ENCODE peak calls at places on chromosomes 7 and 10, in five cellular contexts. P is left ventricle myocardium inferior; T is CD8-positive, alpha-beta T cell; A is colonic mucosa; C is effector memory CD4-positive, alpha-beta T cell. D is an unnamed sample.

GRCh38 chr10:73991846-73992245 is 6.1 kb upstream of the VCL start:
- DNase-seq in C (peak; percentile 66), T (peak; percentile 70), A (peak; percentile 38), P (peak; percentile 31), D (no peak)

GRCh38 chr7:115910541-115911164 is 119.9 kb downstream of the TFEC start:
- DNase-seq in C (no peak), A (no peak), P (no peak), T (no peak), D (no peak)

GRCh38 chr7:93890464-93891068 is at the start of gene TFPI2:
- DNase-seq in P (peak; percentile 21), A (peak; percentile 18), T (no peak), C (no peak), D (no peak)

GRCh38 chr7:121442845-121443244 is 46.7 kb upstream of the FAM3C start:
- DNase-seq in T (no peak), C (peak; percentile 30), P (no peak), A (no peak), D (no peak)

GRCh38 chr10:119652361-119652760 is 1.2 kb downstream of the BAG3 start:
- DNase-seq in T (no peak), P (no peak), A (peak; percentile 29), C (no peak), D (peak; percentile 34)

GRCh38 chr10:125992244-125992643 is 95.9 kb downstream of the FANK1 start:
- DNase-seq in T (no peak), C (no peak), P (no peak), A (no peak), D (no peak)

GRCh38 chr7:135970682-135971365 is 6.3 kb downstream of the MTPN start:
- DNase-seq in T (no peak), C (no peak), P (no peak), A (no peak), D (no peak)

GRCh38 chr10:23070819-23071218 is 24.6 kb upstream of the MSRB2 start:
- DNase-seq in A (no peak), C (no peak), P (no peak), T (no peak), D (no peak)

GRCh38 chr10:119786117-119786769 is 60.4 kb downstream of the INPP5F start:
- DNase-seq in P (no peak), A (no peak), T (no peak), C (no peak), D (peak; percentile 30)

GRCh38 chr7:151895695-151896485 is 19.0 kb upstream of the PRKAG2 start:
- DNase-seq in P (no peak), A (peak; percentile 45), T (no peak), C (no peak), D (no peak)

GRCh38 chr10:133445268-133445732 is 8.4 kb upstream of the SCART1 start:
- DNase-seq in P (no peak), T (no peak), A (peak; percentile 16), C (no peak), D (no peak)

GRCh38 chr7:130141161-130141857 is 63.9 kb downstream of the TMEM209 start:
- DNase-seq in A (peak; percentile 87), C (no peak), P (peak; percentile 54), T (peak; percentile 29), D (peak; percentile 18)

GRCh38 chr10:132306341-132306685 is 1.4 kb downstream of the STK32C start:
- DNase-seq in P (no peak), A (no peak), T (no peak), C (no peak), D (no peak)

GRCh38 chr10:50991496-50992355 is 82.6 kb upstream of the PRKG1 start:
- DNase-seq in C (no peak), T (no peak), P (peak; percentile 67), A (peak; percentile 73), D (no peak)

GRCh38 chr10:126199221-126199998 is 188.9 kb downstream of the ADAM12 start:
- DNase-seq in A (no peak), C (no peak), P (no peak), T (no peak), D (peak; percentile 95)

GRCh38 chr7:98178762-98179490 is 32.3 kb upstream of the BHLHA15 start:
- DNase-seq in T (no peak), P (no peak), C (no peak), A (no peak), D (no peak)

GRCh38 chr7:9869566-9869965 is 1104.1 kb upstream of the PHF14 start:
- DNase-seq in C (no peak), A (no peak), T (no peak), P (no peak), D (no peak)

GRCh38 chr7:50710441-50711154 is 72.1 kb downstream of the GRB10 start:
- DNase-seq in A (no peak), C (no peak), P (no peak), T (no peak), D (no peak)

GRCh38 chr7:131692131-131692960 is 135.9 kb upstream of the PODXL start:
- DNase-seq in A (peak; percentile 72), C (no peak), P (peak; percentile 45), T (no peak), D (no peak)

GRCh38 chr10:100372415-100373297 is 25.6 kb downstream of the SCD start:
- DNase-seq in T (no peak), P (no peak), C (no peak), A (no peak), D (no peak)

GRCh38 chr10:95247200-95247880 is 43.5 kb downstream of the PDLIM1 start:
- DNase-seq in C (no peak), P (no peak), T (no peak), A (no peak), D (peak; percentile 81)

GRCh38 chr10:78460204-78460603 is 426.5 kb downstream of the RPS24 start:
- DNase-seq in T (no peak), P (no peak), C (no peak), A (no peak), D (no peak)

DNA sequence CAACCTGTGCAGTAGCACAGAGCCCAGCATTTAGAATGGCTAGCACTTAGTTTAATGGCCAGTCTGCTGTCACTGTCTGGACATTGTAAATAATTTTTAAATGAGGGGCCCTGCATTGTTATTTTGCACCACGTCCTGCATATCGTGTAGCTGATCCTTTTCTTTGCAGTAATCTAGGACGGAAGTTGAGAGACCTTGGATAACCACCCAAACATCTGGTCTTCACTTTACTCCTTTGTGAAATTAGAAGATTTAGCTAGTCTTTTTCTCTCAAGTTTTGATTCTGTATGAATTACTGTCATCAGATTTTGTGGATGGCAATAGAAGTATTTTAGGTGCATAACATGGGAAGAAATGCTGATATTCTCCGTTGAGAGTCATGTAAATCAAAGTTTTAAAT is 1.9 kb downstream of the MIOS start:
- DNase-seq in C (no peak), P (no peak), A (no peak), T (no peak), D (no peak)
- H3K4me3 ChIP-seq in C (no peak overlapping the region), P (peak overlapping the region; percentile 95), A (no peak overlapping the region), T (peak overlapping the region; percentile 3), D (no peak overlapping the region)

DNA sequence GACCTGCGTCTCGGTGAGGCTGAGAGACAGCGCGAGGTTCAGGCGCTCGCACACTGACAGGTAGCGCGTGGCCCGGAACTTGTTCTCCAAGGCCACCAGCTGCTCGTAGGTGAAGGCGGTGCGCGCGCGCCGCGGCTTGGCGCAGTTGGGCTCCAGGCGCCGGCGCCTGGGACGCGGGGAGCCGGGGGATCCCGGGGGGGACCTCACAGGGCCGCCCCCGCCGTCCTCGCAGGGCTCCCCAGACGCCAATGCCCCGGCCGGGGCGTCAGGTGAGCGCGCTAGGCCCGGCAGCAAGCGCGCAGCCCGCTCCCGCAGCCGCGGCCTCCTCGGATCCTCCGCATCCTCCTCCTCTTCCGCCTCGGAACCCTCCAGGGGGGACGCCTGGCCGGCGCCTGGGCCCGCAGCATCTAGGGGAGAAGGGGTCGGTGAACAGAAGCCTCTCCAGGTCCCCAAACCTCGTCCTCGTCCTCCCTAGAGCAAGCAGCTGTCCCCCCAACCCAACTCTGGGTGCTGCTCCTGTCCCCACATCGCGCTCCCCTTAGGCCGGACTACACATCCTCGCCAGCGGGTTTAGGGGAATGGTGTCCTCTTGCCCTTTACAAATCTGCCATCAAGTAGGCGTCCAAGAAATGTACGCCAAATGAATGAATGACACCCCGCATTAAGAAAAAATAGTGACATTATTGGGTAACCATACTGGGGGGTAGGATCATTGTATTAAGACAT is 1.9 kb downstream of the NKX1-2 start:
- DNase-seq in A (no peak), C (no peak), T (no peak), P (no peak), D (no peak)
- H3K27me3 ChIP-seq in A (peaks cover 57% of the 10 kb centered on the region), C (peaks cover 36% of the 10 kb centered on the region), T (peaks cover 32% of the 10 kb centered on the region), P (peaks cover 100% of the 10 kb centered on the region), D (peaks cover 83% of the 10 kb centered on the region)

GRCh38 chr10:87092356-87092860 is 2.2 kb downstream of the GLUD1 start:
- DNase-seq in P (no peak), A (no peak), C (no peak), T (no peak), D (no peak)
- H3K4me3 ChIP-seq in P (peak overlapping the region; percentile 83), A (peak overlapping the region; percentile 55), C (peak overlapping the region; percentile 48), T (peak overlapping the region; percentile 52), D (peak overlapping the region; percentile 79)

GRCh38 chr7:143443153-143443552 is at the start of gene TAS2R60:
- DNase-seq in C (no peak), T (no peak), P (no peak), A (no peak), D (no peak)

GRCh38 chr7:143444063-143444782 is 970 bp downstream of the TAS2R60 start:
- DNase-seq in C (no peak), A (no peak), P (no peak), T (no peak), D (no peak)

GRCh38 chr7:143448429-143448828 is 5.2 kb downstream of the TAS2R60 start:
- DNase-seq in T (no peak), C (no peak), P (no peak), A (no peak), D (no peak)

GRCh38 chr7:143447500-143447899 is 4.2 kb downstream of the TAS2R60 start:
- DNase-seq in A (no peak), C (no peak), T (no peak), P (no peak), D (no peak)

DNA sequence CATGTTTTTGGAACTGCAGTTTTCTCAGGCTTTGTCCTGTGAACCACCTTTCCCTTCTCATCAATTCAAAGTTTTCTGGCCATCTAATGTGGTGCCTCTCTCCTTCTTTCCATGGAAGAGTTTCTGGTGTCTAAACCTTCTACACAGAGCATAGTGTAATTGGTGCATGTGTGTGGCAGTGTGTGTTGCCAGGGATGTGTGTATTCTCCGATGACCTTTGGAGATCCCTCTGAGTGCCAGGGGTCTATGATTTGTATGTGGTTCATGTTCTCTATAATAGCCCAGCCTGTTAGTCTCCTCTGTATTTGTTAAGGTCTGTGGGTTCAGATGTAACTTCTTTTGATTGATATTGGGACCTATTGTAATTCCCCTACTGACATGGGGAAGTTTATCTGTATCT is 1.5 kb downstream of the TAS2R60 start:
- DNase-seq in C (no peak), A (no peak), P (no peak), T (no peak), D (no peak)
- H3K27me3 ChIP-seq in C (peaks cover 3% of the 10 kb centered on the region), A (no peaks in the 10 kb centered on the region), P (peaks cover 33% of the 10 kb centered on the region), T (no peaks in the 10 kb centered on the region), D (peaks cover 4% of the 10 kb centered on the region)

GRCh38 chr7:158588085-158588877 is 658 bp upstream of the PTPRN2 start:
- DNase-seq in A (no peak), C (no peak), P (no peak), T (no peak), D (no peak)
- H3K4me3 ChIP-seq in A (peak overlapping the region; percentile 28), C (peak overlapping the region; percentile 13), P (peak overlapping the region; percentile 59), T (no peak overlapping the region), D (peak overlapping the region; percentile 39)

GRCh38 chr7:69630292-69630691 is 32.0 kb downstream of the AUTS2 start:
- DNase-seq in T (no peak), C (no peak), P (no peak), A (no peak), D (no peak)
- H3K27me3 ChIP-seq in T (peaks cover 4% of the 10 kb centered on the region), C (no peaks in the 10 kb centered on the region), P (no peaks in the 10 kb centered on the region), A (no peaks in the 10 kb centered on the region), D (no peaks in the 10 kb centered on the region)

GRCh38 chr7:23462846-23463245 is 7.4 kb downstream of the IGF2BP3 start:
- DNase-seq in A (no peak), T (no peak), P (no peak), C (no peak), D (no peak)
- H3K4me3 ChIP-seq in A (no peak overlapping the region), T (no peak overlapping the region), P (no peak overlapping the region), C (no peak overlapping the region), D (no peak overlapping the region)